ENCODE peak calls at places on chromosome 10, in four cellular contexts. One of them, this sample, is unnamed.

GRCh38 chr10:102119417-102120141 is 589 bp downstream of the LDB1 start:
- DNase-seq in OCI-LY7: peak; percentile 69
- DNase-seq in activated CD4-positive, CD25-positive, alpha-beta regulatory T cell: peak; percentile 34
- DNase-seq in endothelial cell: peak; percentile 42
- DNase-seq in this sample: peak; percentile 57

GRCh38 chr10:51341216-51341615 is 266.9 kb downstream of the PRKG1 start:
- DNase-seq in OCI-LY7: no peak
- DNase-seq in activated CD4-positive, CD25-positive, alpha-beta regulatory T cell: no peak
- DNase-seq in endothelial cell: no peak
- DNase-seq in this sample: no peak

GRCh38 chr10:23980054-23980453 is 228.9 kb upstream of the KIAA1217 start:
- DNase-seq in OCI-LY7: no peak
- DNase-seq in endothelial cell: no peak
- DNase-seq in activated CD4-positive, CD25-positive, alpha-beta regulatory T cell: no peak
- DNase-seq in this sample: no peak

GRCh38 chr10:19200211-19200610 is 151.6 kb downstream of the MALRD1 start:
- DNase-seq in endothelial cell: no peak
- DNase-seq in OCI-LY7: no peak
- DNase-seq in activated CD4-positive, CD25-positive, alpha-beta regulatory T cell: no peak
- DNase-seq in this sample: no peak

GRCh38 chr10:69069090-69070042 is 18.5 kb upstream of the SRGN start:
- DNase-seq in endothelial cell: no peak
- DNase-seq in activated CD4-positive, CD25-positive, alpha-beta regulatory T cell: no peak
- DNase-seq in OCI-LY7: no peak
- DNase-seq in this sample: no peak

GRCh38 chr10:31320179-31320597 is 1.2 kb downstream of the ZEB1 start:
- DNase-seq in endothelial cell: peak; percentile 22
- DNase-seq in OCI-LY7: peak; percentile 78
- DNase-seq in activated CD4-positive, CD25-positive, alpha-beta regulatory T cell: peak; percentile 10
- DNase-seq in this sample: no peak

GRCh38 chr10:33106767-33107166 is 148.7 kb upstream of the ITGB1 start:
- DNase-seq in OCI-LY7: no peak
- DNase-seq in activated CD4-positive, CD25-positive, alpha-beta regulatory T cell: no peak
- DNase-seq in endothelial cell: no peak
- DNase-seq in this sample: no peak

GRCh38 chr10:51770719-51771118 is 71.3 kb upstream of the CSTF2T start:
- DNase-seq in OCI-LY7: no peak
- DNase-seq in endothelial cell: no peak
- DNase-seq in activated CD4-positive, CD25-positive, alpha-beta regulatory T cell: no peak
- DNase-seq in this sample: no peak

GRCh38 chr10:114002422-114002821 is 41.2 kb upstream of the ADRB1 start:
- DNase-seq in OCI-LY7: peak; percentile 21
- DNase-seq in endothelial cell: no peak
- DNase-seq in activated CD4-positive, CD25-positive, alpha-beta regulatory T cell: no peak
- DNase-seq in this sample: peak; percentile 21

GRCh38 chr10:9075420-9075819 is 1020.9 kb downstream of the GATA3 start:
- DNase-seq in endothelial cell: no peak
- DNase-seq in activated CD4-positive, CD25-positive, alpha-beta regulatory T cell: no peak
- DNase-seq in OCI-LY7: no peak
- DNase-seq in this sample: no peak

GRCh38 chr10:24459836-24460235 is 250.9 kb downstream of the KIAA1217 start:
- DNase-seq in activated CD4-positive, CD25-positive, alpha-beta regulatory T cell: no peak
- DNase-seq in OCI-LY7: no peak
- DNase-seq in endothelial cell: no peak
- DNase-seq in this sample: no peak

GRCh38 chr10:3409928-3410327 is 237.3 kb upstream of the PITRM1 start:
- DNase-seq in endothelial cell: no peak
- DNase-seq in activated CD4-positive, CD25-positive, alpha-beta regulatory T cell: no peak
- DNase-seq in OCI-LY7: no peak
- DNase-seq in this sample: no peak

GRCh38 chr10:11058965-11059364 is 41.3 kb downstream of the CELF2 start:
- DNase-seq in activated CD4-positive, CD25-positive, alpha-beta regulatory T cell: no peak
- DNase-seq in endothelial cell: no peak
- DNase-seq in OCI-LY7: no peak
- DNase-seq in this sample: no peak

GRCh38 chr10:128734161-128734560 is 607.9 kb upstream of the MKI67 start:
- DNase-seq in endothelial cell: no peak
- DNase-seq in OCI-LY7: no peak
- DNase-seq in activated CD4-positive, CD25-positive, alpha-beta regulatory T cell: no peak
- DNase-seq in this sample: no peak

GRCh38 chr10:68332259-68333057 is at the start of gene PBLD:
- DNase-seq in activated CD4-positive, CD25-positive, alpha-beta regulatory T cell: peak; percentile 46
- DNase-seq in endothelial cell: peak; percentile 72
- DNase-seq in OCI-LY7: peak; percentile 78
- DNase-seq in this sample: peak; percentile 69

GRCh38 chr10:66162560-66163143 is 763.2 kb upstream of the LRRTM3 start:
- DNase-seq in activated CD4-positive, CD25-positive, alpha-beta regulatory T cell: no peak
- DNase-seq in endothelial cell: no peak
- DNase-seq in OCI-LY7: no peak
- DNase-seq in this sample: no peak

GRCh38 chr10:80168111-80168511 is 35.6 kb downstream of the PLAC9 start:
- DNase-seq in OCI-LY7: no peak
- DNase-seq in activated CD4-positive, CD25-positive, alpha-beta regulatory T cell: no peak
- DNase-seq in endothelial cell: no peak
- DNase-seq in this sample: no peak

GRCh38 chr10:71426058-71426605 is 29.4 kb downstream of the CDH23 start:
- DNase-seq in endothelial cell: no peak
- DNase-seq in OCI-LY7: no peak
- DNase-seq in activated CD4-positive, CD25-positive, alpha-beta regulatory T cell: no peak
- DNase-seq in this sample: no peak

GRCh38 chr10:68560916-68561691 is 967 bp downstream of the TET1 start:
- DNase-seq in endothelial cell: peak; percentile 53
- DNase-seq in OCI-LY7: no peak
- DNase-seq in activated CD4-positive, CD25-positive, alpha-beta regulatory T cell: no peak
- DNase-seq in this sample: no peak

GRCh38 chr10:122441961-122442360 is 12.5 kb upstream of the ARMS2 start:
- DNase-seq in OCI-LY7: no peak
- DNase-seq in activated CD4-positive, CD25-positive, alpha-beta regulatory T cell: no peak
- DNase-seq in endothelial cell: no peak
- DNase-seq in this sample: no peak